ENCODE peak calls at places on chromosomes 16 and 17, in eight cellular contexts. K, M, W, B, L, E, G and Z are unnamed samples.

GRCh38 chr17:13885953-13886889 is 183.1 kb upstream of the COX10 start:
- DNase-seq in E (no peak), M (no peak), W (peak), L (no peak), K (no peak), G (no peak), B (no peak), Z (peak)

GRCh38 chr16:77599793-77600415 is 122.4 kb upstream of the NUDT7 start:
- DNase-seq in L (peak), B (no peak), G (peak), W (peak), E (no peak), M (peak), K (peak), Z (peak)

GRCh38 chr16:1723450-1724147 is 17.6 kb downstream of the MAPK8IP3 start:
- DNase-seq in L (peak), E (no peak), W (peak), M (peak), K (no peak), G (peak), B (peak), Z (peak)

GRCh38 chr17:79979201-79979840 is 56.4 kb downstream of the TBC1D16 start:
- DNase-seq in G (no peak), M (no peak), K (no peak), W (no peak), B (no peak), E (no peak), L (no peak), Z (no peak)

GRCh38 chr17:247767-248166 is 66.3 kb upstream of the DOC2B start:
- DNase-seq in W (no peak), G (no peak), E (no peak), K (no peak), L (no peak), M (no peak), B (no peak), Z (no peak)

GRCh38 chr16:57187508-57187854 is 1.4 kb downstream of the RSPRY1 start:
- DNase-seq in W (no peak), E (no peak), B (no peak), K (no peak), G (no peak), L (no peak), M (no peak), Z (no peak)

GRCh38 chr16:2919511-2920255 is 8.0 kb downstream of the FLYWCH1 start:
- DNase-seq in E (peak), G (peak), K (peak), M (peak), L (peak), W (peak), B (peak), Z (peak)

GRCh38 chr17:37234106-37234505 is 141.7 kb upstream of the C17orf78 start:
- DNase-seq in W (peak), L (no peak), M (no peak), K (no peak), E (no peak), G (no peak), B (no peak), Z (no peak)

GRCh38 chr17:47203984-47204721 is 5.0 kb upstream of the MYL4 start:
- DNase-seq in E (no peak), B (no peak), M (no peak), G (no peak), W (peak), L (peak), K (no peak), Z (peak)

GRCh38 chr16:58252716-58253115 is 42.1 kb downstream of the PRSS54 start:
- DNase-seq in W (no peak), L (no peak), E (no peak), G (no peak), M (no peak), B (no peak), K (no peak), Z (no peak)

GRCh38 chr17:5329784-5330557 is 47.9 kb downstream of the RABEP1 start:
- DNase-seq in L (no peak), K (no peak), G (peak), E (no peak), B (no peak), M (no peak), W (peak), Z (peak)

GRCh38 chr17:15273141-15273793 is 8.1 kb upstream of the PMP22 start:
- DNase-seq in W (peak), L (peak), K (no peak), G (peak), E (no peak), M (no peak), B (no peak), Z (peak)

GRCh38 chr17:6555331-6556120 is 829 bp downstream of the PITPNM3 start:
- DNase-seq in G (peak), L (peak), M (no peak), K (no peak), W (peak), E (no peak), B (no peak), Z (no peak)

GRCh38 chr17:76873856-76874255 is 5.7 kb downstream of the MGAT5B start:
- DNase-seq in E (no peak), L (peak), K (no peak), B (no peak), G (no peak), W (peak), M (no peak), Z (no peak)

GRCh38 chr17:9370464-9370863 is 205.2 kb downstream of the STX8 start:
- DNase-seq in E (no peak), K (no peak), B (no peak), W (peak), L (no peak), G (peak), M (peak), Z (peak)

GRCh38 chr16:77199211-77199610 is at the start of gene SYCE1L:
- DNase-seq in E (no peak), W (no peak), K (no peak), M (no peak), B (no peak), G (no peak), L (no peak), Z (no peak)

GRCh38 chr17:8522577-8522976 is 86.9 kb downstream of the NDEL1 start:
- DNase-seq in K (no peak), W (no peak), E (no peak), M (no peak), B (no peak), G (peak), L (no peak), Z (no peak)

GRCh38 chr17:68955181-68955841 is at the start of gene ABCA8:
- DNase-seq in K (no peak), G (peak), W (peak), M (no peak), E (no peak), B (peak), L (no peak), Z (peak)

GRCh38 chr16:75257886-75258806 is 6.7 kb upstream of the BCAR1 start:
- DNase-seq in G (no peak), K (no peak), M (no peak), B (no peak), E (no peak), W (no peak), L (no peak), Z (no peak)

GRCh38 chr16:4500283-4500682 is 24.1 kb downstream of the HMOX2 start:
- DNase-seq in M (no peak), K (no peak), G (peak), L (peak), E (no peak), W (peak), B (peak), Z (peak)

GRCh38 chr17:82897514-82898249 is 57.9 kb upstream of the ZNF750 start:
- DNase-seq in M (no peak), L (no peak), E (no peak), W (no peak), K (no peak), B (no peak), G (no peak), Z (no peak)

GRCh38 chr17:19312406-19312805 is 50.1 kb downstream of the B9D1 start:
- DNase-seq in E (no peak), G (no peak), B (no peak), W (no peak), L (no peak), M (no peak), K (no peak), Z (no peak)

GRCh38 chr16:48999034-48999433 is 282.6 kb downstream of the CBLN1 start:
- DNase-seq in M (no peak), K (no peak), E (no peak), G (no peak), B (no peak), L (no peak), W (no peak), Z (no peak)

GRCh38 chr16:1989826-1990335 is at the start of gene SYNGR3:
- DNase-seq in B (no peak), L (no peak), E (no peak), W (no peak), G (no peak), M (no peak), K (no peak), Z (no peak)

GRCh38 chr16:48617711-48618148 is 7.8 kb upstream of the N4BP1 start:
- DNase-seq in M (no peak), B (no peak), K (peak), L (peak), E (peak), G (peak), W (peak), Z (peak)

GRCh38 chr17:73293480-73293911 is 18.3 kb downstream of the CDC42EP4 start:
- DNase-seq in W (peak), B (peak), E (no peak), M (no peak), G (peak), K (no peak), L (peak), Z (peak)